ENCODE peak calls at places on chromosomes 16 and 17, in five cellular contexts. One of them, this sample, is unnamed.
A peak's percentile ranks its signal among the peaks of the same experiment; 100 is the strongest.

GRCh38 chr16:73057369-73058210 is 9.7 kb upstream of the ZFHX3 start:
- DNase-seq in H1: no peak
- DNase-seq in A549: no peak
- DNase-seq in HepG2: no peak
- DNase-seq in K562: peak; percentile 22
- DNase-seq in this sample: no peak

GRCh38 chr17:59154335-59154720 is 658 bp downstream of the SKA2 start:
- DNase-seq in H1: no peak
- DNase-seq in HepG2: peak; percentile 41
- DNase-seq in K562: peak; percentile 18
- DNase-seq in A549: no peak
- DNase-seq in this sample: peak; percentile 39

GRCh38 chr16:5850632-5851175 is 753.1 kb upstream of the EEF2KMT start:
- DNase-seq in HepG2: no peak
- DNase-seq in K562: no peak
- DNase-seq in H1: no peak
- DNase-seq in A549: no peak
- DNase-seq in this sample: no peak

GRCh38 chr17:80938556-80938955 is 53.1 kb upstream of the CHMP6 start:
- DNase-seq in H1: no peak
- DNase-seq in K562: no peak
- DNase-seq in A549: no peak
- DNase-seq in HepG2: no peak
- DNase-seq in this sample: no peak

GRCh38 chr17:57406981-57407286 is 150.6 kb downstream of the MSI2 start:
- DNase-seq in A549: no peak
- DNase-seq in H1: no peak
- DNase-seq in HepG2: no peak
- DNase-seq in K562: no peak
- DNase-seq in this sample: no peak

GRCh38 chr16:4313563-4314531 is 2.0 kb upstream of the GLIS2 start:
- DNase-seq in A549: peak; percentile 97
- DNase-seq in H1: no peak
- DNase-seq in K562: peak; percentile 85
- DNase-seq in HepG2: peak; percentile 92
- DNase-seq in this sample: no peak

GRCh38 chr17:63974594-63975192 is 2.0 kb upstream of the SCN4A start:
- DNase-seq in A549: peak; percentile 63
- DNase-seq in K562: no peak
- DNase-seq in HepG2: no peak
- DNase-seq in H1: no peak
- DNase-seq in this sample: peak; percentile 67

GRCh38 chr17:61208301-61209098 is 191.1 kb upstream of the TBX2 start:
- DNase-seq in A549: no peak
- DNase-seq in H1: no peak
- DNase-seq in HepG2: no peak
- DNase-seq in K562: no peak
- DNase-seq in this sample: peak; percentile 64

GRCh38 chr17:14201595-14201994 is 35.1 kb downstream of the CDRT15 start:
- DNase-seq in K562: no peak
- DNase-seq in HepG2: no peak
- DNase-seq in A549: no peak
- DNase-seq in H1: no peak
- DNase-seq in this sample: no peak

GRCh38 chr17:9658593-9659211 is 13.4 kb downstream of the USP43 start:
- DNase-seq in A549: no peak
- DNase-seq in H1: no peak
- DNase-seq in HepG2: no peak
- DNase-seq in K562: no peak
- DNase-seq in this sample: no peak

GRCh38 chr17:82963104-82963950 is 116.1 kb upstream of the METRNL start:
- DNase-seq in K562: no peak
- DNase-seq in H1: peak; percentile 61
- DNase-seq in A549: no peak
- DNase-seq in HepG2: no peak
- DNase-seq in this sample: peak; percentile 77

GRCh38 chr16:58451945-58452401 is 48.0 kb upstream of the NDRG4 start:
- DNase-seq in K562: no peak
- DNase-seq in H1: no peak
- DNase-seq in A549: peak; percentile 32
- DNase-seq in HepG2: peak; percentile 85
- DNase-seq in this sample: no peak

GRCh38 chr17:47285003-47285402 is 31.4 kb downstream of the ITGB3 start:
- DNase-seq in K562: no peak
- DNase-seq in H1: no peak
- DNase-seq in HepG2: no peak
- DNase-seq in A549: no peak
- DNase-seq in this sample: no peak
- TF ChIP-seq RFX5 in K562: no peak
- TF ChIP-seq RFX5 in H1: no peak
- TF ChIP-seq RFX5 in HepG2: no peak
- TF ChIP-seq RFX5 in A549: no peak
- TF ChIP-seq RFX5 in this sample: no peak

DNA sequence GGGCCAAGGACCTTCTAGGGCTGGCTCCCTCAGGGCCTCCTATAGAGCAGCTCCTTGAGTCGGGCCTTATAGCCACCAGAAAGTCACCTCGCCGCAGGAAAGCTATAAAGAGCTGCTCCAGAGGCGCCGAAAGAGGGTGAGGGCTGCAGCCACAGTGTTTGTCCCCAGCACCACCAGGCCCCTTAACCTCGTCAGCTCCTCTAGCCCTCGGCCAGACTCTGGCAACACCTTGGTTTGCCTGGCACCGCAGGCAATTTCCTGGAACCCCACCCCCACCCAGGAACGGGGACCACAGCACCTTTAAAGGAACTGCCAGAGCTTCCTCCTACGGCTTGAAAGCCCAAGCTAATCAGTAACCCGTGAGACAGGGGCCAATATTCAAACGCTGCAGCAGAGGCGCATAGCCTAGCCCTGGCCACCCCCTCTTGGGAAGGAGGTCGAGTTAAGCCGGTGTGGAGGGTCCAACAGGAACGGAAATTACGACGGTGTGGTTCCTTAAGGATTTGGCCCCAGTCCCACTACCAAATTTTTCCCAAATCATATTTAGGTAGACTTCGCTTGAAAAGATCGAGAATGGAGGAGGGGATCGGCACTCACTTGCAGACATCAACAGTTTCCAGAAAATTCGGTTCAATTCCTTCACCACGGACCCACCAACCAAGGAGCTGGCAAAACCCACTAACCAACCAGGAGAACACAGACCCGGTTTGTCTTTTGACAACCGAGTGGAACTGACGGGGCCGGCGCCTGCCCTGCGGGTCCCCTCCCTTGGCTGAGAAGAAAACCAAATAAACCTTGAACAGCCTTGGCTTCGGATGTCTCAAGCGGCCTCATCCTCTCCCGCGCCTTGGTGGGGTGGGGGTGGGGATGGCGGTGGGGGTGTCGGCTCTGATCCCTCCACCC is 3.0 kb downstream of the HOXB6 start:
- DNase-seq in A549: peak; percentile 54
- DNase-seq in K562: no peak
- DNase-seq in HepG2: no peak
- DNase-seq in H1: no peak
- DNase-seq in this sample: no peak
- TF ChIP-seq POLR2A in A549: peak; percentile 39
- TF ChIP-seq POLR2A in K562: no peak
- TF ChIP-seq POLR2A in HepG2: no peak
- TF ChIP-seq POLR2A in H1: no peak
- TF ChIP-seq POLR2A in this sample: no peak

DNA sequence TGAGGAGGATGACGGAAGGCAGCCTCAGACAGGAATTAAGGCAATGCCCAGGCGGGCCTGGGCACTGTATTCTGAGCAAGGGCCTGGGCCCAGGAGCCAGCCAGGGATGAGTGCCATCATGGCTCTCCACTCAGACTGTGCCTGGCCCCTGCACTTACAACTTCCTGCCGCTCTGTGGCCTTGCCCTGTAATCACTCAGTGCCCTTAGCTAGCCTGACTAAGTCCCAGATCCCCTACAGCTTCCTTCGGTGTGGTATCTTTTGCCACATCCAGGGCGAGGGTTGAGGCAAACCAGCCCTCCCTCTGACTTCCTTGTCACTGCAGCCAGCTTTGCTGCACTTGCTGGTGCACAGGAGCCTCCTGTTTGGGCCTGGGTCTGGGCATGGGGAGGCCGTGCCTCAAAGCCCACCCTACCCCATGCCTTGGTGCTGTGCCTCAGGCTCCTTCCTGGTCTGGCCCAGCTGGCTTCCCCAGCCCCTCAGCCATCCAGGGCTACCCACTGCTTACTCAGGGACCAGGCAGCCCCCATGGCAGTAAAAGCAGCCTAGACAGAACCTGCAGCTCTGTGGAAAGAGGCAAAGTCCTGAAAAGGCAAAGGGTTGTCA is 9.3 kb downstream of the SLC46A1 start:
- DNase-seq in K562: no peak
- DNase-seq in H1: no peak
- DNase-seq in HepG2: no peak
- DNase-seq in A549: no peak
- DNase-seq in this sample: no peak
- TF ChIP-seq MAFK in K562: no peak
- TF ChIP-seq MAFK in H1: no peak
- TF ChIP-seq MAFK in HepG2: no peak
- TF ChIP-seq MAFK in A549: no peak
- TF ChIP-seq MAFK in this sample: no peak

GRCh38 chr17:78196712-78197111 is 9.6 kb downstream of the AFMID start:
- DNase-seq in K562: no peak
- DNase-seq in HepG2: no peak
- DNase-seq in H1: no peak
- DNase-seq in A549: no peak
- DNase-seq in this sample: no peak
- TF ChIP-seq RFX5 in K562: no peak
- TF ChIP-seq RFX5 in HepG2: no peak
- TF ChIP-seq RFX5 in H1: no peak
- TF ChIP-seq RFX5 in A549: no peak
- TF ChIP-seq RFX5 in this sample: no peak

This sample was measured in IMR-90.